ENCODE peak calls at places on chromosomes 5 and 9, in six cellular contexts. I is H7, Y is PC-3, D is endothelial cell of umbilical vein, P is lower lobe of right lung, G is AG04450. V is an unnamed sample.
A peak's percentile ranks its signal among the peaks of the same experiment; 100 is the strongest.

GRCh38 chr5:161630948-161631347 is 54.6 kb upstream of the GABRA6 start:
- DNase-seq in I (no peak), P (no peak), D (no peak), G (no peak), Y (no peak), V (no peak)

GRCh38 chr9:100346836-100347235 is 5.9 kb downstream of the TEX10 start:
- DNase-seq in G (peak; percentile 10), P (no peak), D (no peak), I (no peak), Y (no peak), V (no peak)

GRCh38 chr5:74055446-74056097 is 429.6 kb downstream of the ARHGEF28 start:
- DNase-seq in Y (no peak), I (no peak), P (no peak), D (peak; percentile 32), G (no peak), V (no peak)

GRCh38 chr5:110268283-110268682 is 458.2 kb downstream of the TMEM232 start:
- DNase-seq in P (no peak), D (no peak), G (no peak), I (no peak), Y (no peak), V (no peak)

GRCh38 chr5:35651002-35651756 is 33.5 kb downstream of the SPEF2 start:
- DNase-seq in Y (peak; percentile 82), I (peak; percentile 13), G (peak; percentile 21), D (peak; percentile 57), P (no peak), V (no peak)

GRCh38 chr5:18068851-18069250 is 434.6 kb downstream of the TAF11L14 start:
- DNase-seq in P (no peak), G (no peak), Y (no peak), D (no peak), I (no peak), V (no peak)

GRCh38 chr9:133703571-133704399 is 34.4 kb downstream of the SARDH start:
- DNase-seq in D (no peak), G (no peak), P (no peak), I (no peak), Y (no peak), V (peak; percentile 38)

GRCh38 chr5:53126514-53126913 is 17.0 kb upstream of the MOCS2 start:
- DNase-seq in I (no peak), G (no peak), P (no peak), D (no peak), Y (peak; percentile 34), V (no peak)

GRCh38 chr9:98575379-98576346 is 133.1 kb downstream of the GABBR2 start:
- DNase-seq in D (no peak), G (peak; percentile 16), I (no peak), P (no peak), Y (peak; percentile 75), V (no peak)

GRCh38 chr9:132894343-132894742 is 15.6 kb downstream of the SPACA9 start:
- DNase-seq in P (no peak), D (no peak), G (no peak), Y (peak; percentile 44), I (no peak), V (peak; percentile 53)

GRCh38 chr9:133891741-133892140 is 100.4 kb downstream of the VAV2 start:
- DNase-seq in I (no peak), Y (no peak), G (no peak), P (no peak), D (no peak), V (no peak)

GRCh38 chr9:42388146-42388690 is 204.8 kb downstream of the SPATA31A6 start:
- DNase-seq in Y (no peak), P (no peak), I (peak; percentile 83), D (peak; percentile 36), G (no peak), V (no peak)

GRCh38 chr5:139885857-139886208 is 90.2 kb downstream of the PSD2 start:
- DNase-seq in D (no peak), P (no peak), Y (no peak), I (no peak), G (no peak), V (no peak)

GRCh38 chr5:78993165-78993564 is 8.1 kb upstream of the ARSB start:
- DNase-seq in D (no peak), I (no peak), Y (no peak), G (no peak), P (no peak), V (no peak)

GRCh38 chr5:125660231-125660895 is 762.8 kb upstream of the GRAMD2B start:
- DNase-seq in D (peak; percentile 62), G (no peak), P (no peak), I (no peak), Y (no peak), V (no peak)

GRCh38 chr9:97880336-97880735 is 27.3 kb downstream of the FOXE1 start:
- DNase-seq in P (no peak), I (no peak), Y (no peak), G (no peak), D (no peak), V (no peak)

GRCh38 chr9:83557317-83557716 is 19.1 kb upstream of the FRMD3 start:
- DNase-seq in I (no peak), G (no peak), Y (no peak), P (no peak), D (no peak), V (no peak)

GRCh38 chr5:150278046-150278760 is 11.4 kb downstream of the CAMK2A start:
- DNase-seq in Y (no peak), P (no peak), D (no peak), G (no peak), I (no peak), V (no peak)

GRCh38 chr5:120062515-120062917 is 401.6 kb upstream of the PRR16 start:
- DNase-seq in D (no peak), I (no peak), G (no peak), Y (peak; percentile 13), P (no peak), V (no peak)

GRCh38 chr5:64854855-64855254 is 86.1 kb downstream of the CWC27 start:
- DNase-seq in P (no peak), D (no peak), Y (no peak), I (no peak), G (no peak), V (no peak)

GRCh38 chr5:130335116-130335515 is 430.9 kb downstream of the CHSY3 start:
- DNase-seq in Y (peak; percentile 11), P (no peak), G (no peak), D (peak; percentile 55), I (no peak), V (no peak)

GRCh38 chr5:133995903-133996563 is 8.7 kb downstream of the VDAC1 start:
- DNase-seq in Y (no peak), G (no peak), D (no peak), I (peak; percentile 10), P (no peak), V (no peak)

GRCh38 chr5:37494756-37495155 is 115.6 kb downstream of the WDR70 start:
- DNase-seq in Y (peak; percentile 80), I (no peak), G (no peak), D (no peak), P (no peak), V (no peak)

GRCh38 chr9:21674894-21675293 is 127.5 kb upstream of the MTAP start:
- DNase-seq in G (no peak), Y (peak; percentile 86), D (peak; percentile 50), I (no peak), P (no peak), V (no peak)

GRCh38 chr9:128473104-128473503 is 17.3 kb downstream of the ODF2 start:
- DNase-seq in G (no peak), I (no peak), P (no peak), D (no peak), Y (no peak), V (no peak)

GRCh38 chr5:151694035-151694485 is 7.3 kb upstream of the SPARC start:
- DNase-seq in P (no peak), D (no peak), I (no peak), Y (peak; percentile 45), G (no peak), V (no peak)

GRCh38 chr9:136821333-136822031 is 13.7 kb downstream of the RABL6 start:
- DNase-seq in P (no peak), G (no peak), Y (no peak), I (peak; percentile 94), D (peak; percentile 39), V (no peak)

GRCh38 chr5:81122271-81122670 is 110.9 kb upstream of the CKMT2 start:
- DNase-seq in I (no peak), Y (no peak), D (no peak), G (no peak), P (no peak), V (no peak)
- H3K4me3 ChIP-seq in I (no peak overlapping the region), Y (no peak overlapping the region), D (no peak overlapping the region), G (no peak overlapping the region), P (no peak overlapping the region), V (no peak overlapping the region)

GRCh38 chr5:34490501-34491250 is 165.5 kb upstream of the RAI14 start:
- DNase-seq in I (peak; percentile 76), P (no peak), G (no peak), Y (no peak), D (no peak), V (no peak)
- H3K4me3 ChIP-seq in I (no peak overlapping the region), P (no peak overlapping the region), G (no peak overlapping the region), Y (no peak overlapping the region), D (no peak overlapping the region), V (no peak overlapping the region)

GRCh38 chr9:14750871-14751270 is 28.3 kb upstream of the CER1 start:
- DNase-seq in Y (no peak), I (no peak), D (peak; percentile 68), P (no peak), G (no peak), V (no peak)

GRCh38 chr9:14748373-14748772 is 25.8 kb upstream of the CER1 start:
- DNase-seq in I (no peak), D (no peak), Y (no peak), P (no peak), G (no peak), V (no peak)

GRCh38 chr9:14749738-14750137 is 27.2 kb upstream of the CER1 start:
- DNase-seq in P (no peak), Y (no peak), G (no peak), D (no peak), I (no peak), V (no peak)

GRCh38 chr9:14752871-14753270 is 30.3 kb upstream of the CER1 start:
- DNase-seq in P (no peak), G (no peak), Y (no peak), D (peak; percentile 20), I (no peak), V (no peak)

GRCh38 chr9:14752271-14752670 is 29.7 kb upstream of the CER1 start:
- DNase-seq in D (peak; percentile 97), I (no peak), G (no peak), P (no peak), Y (no peak), V (no peak)
- H3K4me3 ChIP-seq in D (no peak overlapping the region), I (no peak overlapping the region), G (no peak overlapping the region), P (no peak overlapping the region), Y (no peak overlapping the region), V (no peak overlapping the region)

GRCh38 chr9:94993821-94994165 is 267.3 kb downstream of the AOPEP start:
- DNase-seq in I (peak; percentile 31), G (no peak), Y (no peak), D (no peak), P (no peak), V (no peak)

GRCh38 chr9:94996638-94997037 is 270.1 kb downstream of the AOPEP start:
- DNase-seq in G (no peak), Y (no peak), I (no peak), D (peak; percentile 72), P (no peak), V (no peak)

GRCh38 chr9:94997727-94998126 is 271.2 kb downstream of the AOPEP start:
- DNase-seq in I (no peak), Y (no peak), G (no peak), P (no peak), D (no peak), V (no peak)

GRCh38 chr9:94993141-94993820 is 266.8 kb downstream of the AOPEP start:
- DNase-seq in I (no peak), Y (no peak), P (no peak), D (no peak), G (no peak), V (no peak)

GRCh38 chr9:94995294-94995693 is 268.8 kb downstream of the AOPEP start:
- DNase-seq in Y (no peak), I (no peak), D (no peak), G (no peak), P (no peak), V (no peak)
- H3K4me3 ChIP-seq in Y (no peak overlapping the region), I (no peak overlapping the region), D (no peak overlapping the region), G (no peak overlapping the region), P (no peak overlapping the region), V (no peak overlapping the region)

V was measured in Peyer's patch.